ENCODE peak calls at places on chromosomes 1 and 21, in four cellular contexts. A, N, E and Y are unnamed samples.

GRCh38 chr1:185840880-185841279 is 106.7 kb downstream of the HMCN1 start:
- DNase-seq in A (no peak), N (no peak), E (no peak), Y (no peak)

GRCh38 chr21:38775733-38776132 is 30.0 kb upstream of the ETS2 start:
- DNase-seq in N (no peak), A (no peak), E (no peak), Y (no peak)

GRCh38 chr1:41674501-41674900 is 190.0 kb upstream of the EDN2 start:
- DNase-seq in A (no peak), N (no peak), E (no peak), Y (no peak)

GRCh38 chr1:218664385-218665170 is 319.4 kb downstream of the TGFB2 start:
- DNase-seq in E (no peak), N (no peak), A (no peak), Y (no peak)

GRCh38 chr1:36866168-36866814 is 168.0 kb downstream of the GRIK3 start:
- DNase-seq in N (no peak), E (no peak), A (no peak), Y (no peak)

GRCh38 chr1:160830321-160831153 is 32.1 kb downstream of the CD244 start:
- DNase-seq in A (peak; percentile 53), N (no peak), E (no peak), Y (peak; percentile 65)

GRCh38 chr1:67372136-67372535 is 58.1 kb downstream of the SERBP1 start:
- DNase-seq in A (no peak), N (no peak), E (no peak), Y (no peak)

GRCh38 chr1:116833655-116834054 is 76.1 kb upstream of the PTGFRN start:
- DNase-seq in E (no peak), N (no peak), A (no peak), Y (no peak)

GRCh38 chr1:11692899-11693590 is 1.5 kb downstream of the DRAXIN start:
- DNase-seq in N (no peak), E (no peak), A (peak; percentile 71), Y (peak; percentile 65)

GRCh38 chr1:20141001-20141400 is 1.9 kb downstream of the PLA2G2F start:
- DNase-seq in N (no peak), A (no peak), E (no peak), Y (no peak)

GRCh38 chr1:150162862-150163706 is 13.4 kb downstream of the PLEKHO1 start:
- DNase-seq in A (no peak), E (peak; percentile 90), N (peak; percentile 97), Y (peak; percentile 83)

GRCh38 chr1:39866767-39867166 is 16.5 kb downstream of the TRIT1 start:
- DNase-seq in E (no peak), A (no peak), N (no peak), Y (no peak)

GRCh38 chr21:33237446-33237845 is 7.7 kb downstream of the IFNAR2 start:
- DNase-seq in E (no peak), N (no peak), A (no peak), Y (no peak)

GRCh38 chr1:244137725-244138124 is 86.6 kb downstream of the ZBTB18 start:
- DNase-seq in A (no peak), E (no peak), N (no peak), Y (peak; percentile 21)

GRCh38 chr1:41274827-41275519 is 32.9 kb upstream of the SCMH1 start:
- DNase-seq in N (no peak), A (no peak), E (no peak), Y (no peak)

GRCh38 chr1:10628685-10629084 is 153.9 kb downstream of the PEX14 start:
- DNase-seq in A (no peak), E (no peak), N (no peak), Y (no peak)

GRCh38 chr1:21175324-21175669 is 1.4 kb downstream of the EIF4G3 start:
- DNase-seq in A (no peak), N (no peak), E (no peak), Y (no peak)

GRCh38 chr1:6958407-6958806 is 173.2 kb downstream of the CAMTA1 start:
- DNase-seq in A (no peak), N (no peak), E (no peak), Y (no peak)

GRCh38 chr1:6959491-6959890 is 174.2 kb downstream of the CAMTA1 start:
- DNase-seq in E (no peak), N (no peak), A (no peak), Y (no peak)

GRCh38 chr1:6961289-6961688 is 176.0 kb downstream of the CAMTA1 start:
- DNase-seq in E (no peak), N (no peak), A (no peak), Y (no peak)

GRCh38 chr1:6961905-6962304 is 176.7 kb downstream of the CAMTA1 start:
- DNase-seq in A (no peak), E (peak; percentile 13), N (no peak), Y (no peak)

GRCh38 chr1:6960291-6960758 is 175.1 kb downstream of the CAMTA1 start:
- DNase-seq in A (no peak), N (no peak), E (no peak), Y (no peak)
- TF ChIP-seq EGR1 in A (no peak), N (no peak), E (no peak), Y (no peak)

DNA sequence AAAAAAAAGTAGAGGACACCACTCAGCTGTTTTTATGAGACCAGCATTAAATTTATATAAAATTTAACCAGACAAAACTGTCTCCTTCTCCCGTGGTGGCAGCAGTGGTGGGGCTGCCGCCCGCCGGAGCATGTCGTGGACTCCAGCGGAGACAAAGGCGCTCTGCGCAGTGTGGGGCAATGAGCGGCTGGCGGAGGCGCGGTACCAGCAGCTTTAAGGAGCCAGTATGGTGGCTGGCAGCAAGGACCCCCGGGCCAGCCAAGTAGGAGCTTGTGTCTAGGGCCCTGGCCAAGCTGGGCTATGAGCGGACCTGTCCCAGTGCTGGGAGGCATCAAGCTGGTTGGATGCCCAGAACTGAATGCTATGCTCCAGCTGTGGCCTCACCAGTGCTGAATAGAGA is 2102.9 kb downstream of the NCAM2 start:
- DNase-seq in E (no peak), N (no peak), A (no peak), Y (no peak)
- TF ChIP-seq EGR1 in E (no peak), N (no peak), A (no peak), Y (no peak)

GRCh38 chr21:28605138-28605537 is 387.5 kb downstream of the LTN1 start:
- DNase-seq in A (no peak), N (no peak), E (no peak), Y (no peak)
- TF ChIP-seq EGR1 in A (no peak), N (no peak), E (no peak), Y (no peak)

GRCh38 chr1:204286323-204286714 is 72.5 kb upstream of the GOLT1A start:
- DNase-seq in N (no peak), A (no peak), E (no peak), Y (no peak)

GRCh38 chr1:204286841-204287387 is 72.8 kb downstream of the PLEKHA6 start:
- DNase-seq in A (no peak), E (no peak), N (no peak), Y (no peak)

GRCh38 chr1:204289280-204289679 is 70.4 kb downstream of the PLEKHA6 start:
- DNase-seq in N (no peak), A (no peak), E (no peak), Y (no peak)

GRCh38 chr1:204287466-204287881 is 72.3 kb downstream of the PLEKHA6 start:
- DNase-seq in N (no peak), A (no peak), E (no peak), Y (no peak)

DNA sequence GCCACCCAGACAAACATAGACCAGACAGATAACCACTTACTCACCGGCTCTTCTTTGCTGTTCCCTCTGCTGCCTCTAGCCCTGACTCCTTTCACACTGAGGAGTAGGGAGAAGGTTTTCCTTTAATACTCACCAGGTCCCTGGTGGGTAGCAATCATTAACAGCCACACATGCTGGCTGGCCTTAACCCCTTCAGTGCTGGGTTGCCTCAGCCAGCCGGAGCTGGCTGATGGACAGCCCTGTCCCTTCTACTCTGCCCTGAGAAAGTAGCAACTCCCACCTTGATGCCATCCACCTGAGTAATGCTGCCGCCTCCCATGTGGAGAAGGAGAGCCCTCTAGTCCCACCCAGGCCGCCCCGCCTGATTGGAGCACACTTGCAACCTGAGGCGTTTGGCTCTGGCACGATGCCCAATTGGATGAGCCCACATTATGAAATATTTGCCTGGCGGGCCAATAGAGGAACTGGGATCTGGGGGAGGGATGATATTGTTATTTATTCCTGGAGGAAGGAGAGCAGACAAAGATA is 71.6 kb downstream of the PLEKHA6 start:
- DNase-seq in A (peak; percentile 87), E (no peak), N (no peak), Y (peak; percentile 32)
- TF ChIP-seq EGR1 in A (no peak), E (no peak), N (no peak), Y (no peak)

GRCh38 chr1:4367230-4367629 is 287.2 kb upstream of the AJAP1 start:
- DNase-seq in E (no peak), A (no peak), N (no peak), Y (no peak)

GRCh38 chr1:4366091-4366490 is 288.3 kb upstream of the AJAP1 start:
- DNase-seq in N (no peak), A (no peak), E (no peak), Y (no peak)

GRCh38 chr1:4362314-4363044 is 291.9 kb upstream of the AJAP1 start:
- DNase-seq in A (no peak), E (no peak), N (no peak), Y (peak; percentile 8)
- TF ChIP-seq EGR1 in A (no peak), E (no peak), N (no peak), Y (no peak)

GRCh38 chr1:220239213-220239612 is 33.0 kb downstream of the RAB3GAP2 start:
- DNase-seq in N (no peak), A (no peak), E (no peak), Y (no peak)

GRCh38 chr1:220233927-220234326 is 38.3 kb downstream of the RAB3GAP2 start:
- DNase-seq in N (no peak), A (no peak), E (no peak), Y (no peak)

GRCh38 chr1:220241072-220241663 is 31.1 kb downstream of the RAB3GAP2 start:
- DNase-seq in A (no peak), N (no peak), E (no peak), Y (no peak)

GRCh38 chr1:220239945-220240344 is 32.3 kb downstream of the RAB3GAP2 start:
- DNase-seq in E (no peak), A (no peak), N (no peak), Y (no peak)

DNA sequence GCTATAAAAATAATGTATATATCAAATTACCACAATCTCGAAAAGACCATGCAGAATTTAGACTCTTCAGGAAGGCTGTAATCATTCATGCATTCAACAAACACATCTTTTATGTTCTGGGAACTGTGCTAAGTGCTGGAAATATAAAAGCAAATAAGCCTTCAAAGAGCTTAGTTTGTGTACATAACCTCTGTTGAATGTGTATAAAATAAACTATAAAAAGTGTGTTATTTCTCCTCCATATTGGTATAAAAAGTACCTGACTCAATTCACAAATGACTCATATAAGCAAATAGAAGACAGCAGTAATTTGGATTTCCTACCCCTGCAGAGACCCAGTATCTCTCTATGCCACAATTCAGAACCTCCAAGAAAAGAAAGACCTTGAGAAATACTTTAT is 36.8 kb downstream of the RAB3GAP2 start:
- DNase-seq in A (no peak), E (no peak), N (no peak), Y (no peak)
- TF ChIP-seq EGR1 in A (no peak), E (no peak), N (no peak), Y (no peak)